ENCODE peak calls at places on chromosomes 12 and 14, in four cellular contexts. One of them, this sample, is unnamed.

GRCh38 chr14:60061371-60061770 is 30.4 kb upstream of the PCNX4 start:
- DNase-seq in HepG2: no peak
- DNase-seq in K562: no peak
- DNase-seq in GM12878: no peak
- DNase-seq in this sample: no peak

GRCh38 chr14:79328863-79329262 is 882.4 kb downstream of the DIO2 start:
- DNase-seq in K562: no peak
- DNase-seq in GM12878: no peak
- DNase-seq in HepG2: no peak
- DNase-seq in this sample: no peak

GRCh38 chr14:63759454-63759853 is 31.6 kb upstream of the SGPP1 start:
- DNase-seq in GM12878: peak
- DNase-seq in HepG2: no peak
- DNase-seq in K562: no peak
- DNase-seq in this sample: no peak

GRCh38 chr14:74942608-74943007 is 12.8 kb downstream of the PGF start:
- DNase-seq in HepG2: no peak
- DNase-seq in K562: no peak
- DNase-seq in GM12878: no peak
- DNase-seq in this sample: no peak

GRCh38 chr12:42364692-42365091 is 38.7 kb downstream of the PPHLN1 start:
- DNase-seq in K562: peak
- DNase-seq in HepG2: no peak
- DNase-seq in GM12878: no peak
- DNase-seq in this sample: peak

GRCh38 chr14:30375280-30375892 is 183.6 kb upstream of the G2E3 start:
- DNase-seq in GM12878: no peak
- DNase-seq in HepG2: peak
- DNase-seq in K562: peak
- DNase-seq in this sample: peak

GRCh38 chr12:67367843-67368242 is 98.7 kb downstream of the CAND1 start:
- DNase-seq in HepG2: no peak
- DNase-seq in GM12878: no peak
- DNase-seq in K562: no peak
- DNase-seq in this sample: no peak

GRCh38 chr14:71583246-71583645 is 349.0 kb upstream of the RGS6 start:
- DNase-seq in HepG2: no peak
- DNase-seq in GM12878: no peak
- DNase-seq in K562: no peak
- DNase-seq in this sample: no peak

GRCh38 chr12:80580254-80580653 is 127.2 kb upstream of the MYF6 start:
- DNase-seq in GM12878: no peak
- DNase-seq in K562: no peak
- DNase-seq in HepG2: no peak
- DNase-seq in this sample: no peak

GRCh38 chr12:78703820-78704525 is 160.6 kb upstream of the SYT1 start:
- DNase-seq in GM12878: no peak
- DNase-seq in HepG2: no peak
- DNase-seq in K562: no peak
- DNase-seq in this sample: no peak

GRCh38 chr14:95562892-95563685 is 28.2 kb downstream of the GLRX5 start:
- DNase-seq in HepG2: peak
- DNase-seq in GM12878: no peak
- DNase-seq in K562: no peak
- DNase-seq in this sample: no peak

GRCh38 chr14:23306113-23306411 is 571 bp upstream of the BCL2L2 start:
- DNase-seq in GM12878: no peak
- DNase-seq in K562: no peak
- DNase-seq in HepG2: no peak
- DNase-seq in this sample: no peak

GRCh38 chr12:16245199-16245598 is 32.3 kb downstream of the SLC15A5 start:
- DNase-seq in GM12878: no peak
- DNase-seq in HepG2: no peak
- DNase-seq in K562: no peak
- DNase-seq in this sample: no peak

GRCh38 chr12:78101181-78101876 is 270.6 kb downstream of the NAV3 start:
- DNase-seq in GM12878: no peak
- DNase-seq in K562: no peak
- DNase-seq in HepG2: no peak
- DNase-seq in this sample: no peak

GRCh38 chr12:52636189-52636588 is 15.8 kb downstream of the KRT2 start:
- DNase-seq in HepG2: no peak
- DNase-seq in GM12878: no peak
- DNase-seq in K562: no peak
- DNase-seq in this sample: no peak

GRCh38 chr14:72892879-72893635 is 844 bp downstream of the DPF3 start:
- DNase-seq in HepG2: no peak
- DNase-seq in K562: peak
- DNase-seq in GM12878: no peak
- DNase-seq in this sample: peak

GRCh38 chr12:24285413-24285812 is 335.9 kb upstream of the SOX5 start:
- DNase-seq in K562: no peak
- DNase-seq in HepG2: no peak
- DNase-seq in GM12878: no peak
- DNase-seq in this sample: no peak

GRCh38 chr12:8834230-8834629 is 11.8 kb downstream of the A2ML1 start:
- DNase-seq in K562: no peak
- DNase-seq in HepG2: no peak
- DNase-seq in GM12878: no peak
- DNase-seq in this sample: no peak

GRCh38 chr14:20434701-20435453 is 1.1 kb downstream of the KLHL33 start:
- DNase-seq in K562: no peak
- DNase-seq in HepG2: no peak
- DNase-seq in GM12878: no peak
- DNase-seq in this sample: peak

GRCh38 chr14:81275995-81276698 is 55.4 kb upstream of the GTF2A1 start:
- DNase-seq in K562: no peak
- DNase-seq in GM12878: no peak
- DNase-seq in HepG2: no peak
- DNase-seq in this sample: no peak

GRCh38 chr14:50667491-50668007 is 557 bp downstream of the SAV1 start:
- DNase-seq in GM12878: no peak
- DNase-seq in K562: peak
- DNase-seq in HepG2: no peak
- DNase-seq in this sample: peak

GRCh38 chr12:115095073-115095748 is 411.2 kb upstream of the TBX3 start:
- DNase-seq in HepG2: no peak
- DNase-seq in GM12878: no peak
- DNase-seq in K562: no peak
- DNase-seq in this sample: no peak

GRCh38 chr14:101537286-101537685 is 24.0 kb upstream of the DIO3 start:
- DNase-seq in HepG2: no peak
- DNase-seq in K562: no peak
- DNase-seq in GM12878: no peak
- DNase-seq in this sample: no peak

GRCh38 chr12:116673713-116674112 is 64.2 kb downstream of the SPRING1 start:
- DNase-seq in K562: peak
- DNase-seq in HepG2: no peak
- DNase-seq in GM12878: no peak
- DNase-seq in this sample: peak

GRCh38 chr12:50848963-50849362 is 6.2 kb downstream of the TMPRSS12 start:
- DNase-seq in K562: no peak
- DNase-seq in GM12878: no peak
- DNase-seq in HepG2: no peak
- DNase-seq in this sample: no peak

GRCh38 chr12:116931665-116932064 is 20.9 kb downstream of the FBXW8 start:
- DNase-seq in K562: no peak
- DNase-seq in HepG2: no peak
- DNase-seq in GM12878: no peak
- DNase-seq in this sample: no peak

DNA sequence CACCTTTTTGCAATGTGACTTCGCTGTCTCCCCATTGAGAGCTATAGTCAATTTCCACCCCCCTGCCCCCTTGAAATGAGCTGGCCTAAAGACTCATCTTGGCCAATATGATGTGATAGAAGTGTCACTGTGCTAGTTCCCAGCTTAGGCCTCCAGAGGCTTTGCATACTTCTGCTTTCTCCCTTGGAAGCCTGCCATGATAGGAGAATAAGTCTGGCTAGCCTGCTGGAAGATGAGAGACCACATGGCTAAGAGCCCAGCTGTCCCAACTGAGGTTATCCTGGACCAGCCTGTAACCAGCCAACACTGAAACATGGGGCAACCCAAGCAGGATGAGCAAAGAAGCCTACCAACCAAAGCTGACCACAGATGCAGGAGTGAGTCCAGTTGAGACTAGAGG is 196.9 kb downstream of the GRIN2B start:
- DNase-seq in K562: no peak
- DNase-seq in HepG2: no peak
- DNase-seq in GM12878: no peak
- DNase-seq in this sample: no peak
- TF ChIP-seq CREM in K562: no peak
- TF ChIP-seq CREM in HepG2: no peak
- TF ChIP-seq CREM in GM12878: no peak
- TF ChIP-seq CREM in this sample: no peak

GRCh38 chr12:30795660-30796507 is 41.1 kb upstream of the CAPRIN2 start:
- DNase-seq in GM12878: no peak
- DNase-seq in HepG2: peak
- DNase-seq in K562: peak
- DNase-seq in this sample: peak
- TF ChIP-seq ATF3 in GM12878: no peak
- TF ChIP-seq ATF3 in HepG2: no peak
- TF ChIP-seq ATF3 in K562: no peak
- TF ChIP-seq ATF3 in this sample: no peak

DNA sequence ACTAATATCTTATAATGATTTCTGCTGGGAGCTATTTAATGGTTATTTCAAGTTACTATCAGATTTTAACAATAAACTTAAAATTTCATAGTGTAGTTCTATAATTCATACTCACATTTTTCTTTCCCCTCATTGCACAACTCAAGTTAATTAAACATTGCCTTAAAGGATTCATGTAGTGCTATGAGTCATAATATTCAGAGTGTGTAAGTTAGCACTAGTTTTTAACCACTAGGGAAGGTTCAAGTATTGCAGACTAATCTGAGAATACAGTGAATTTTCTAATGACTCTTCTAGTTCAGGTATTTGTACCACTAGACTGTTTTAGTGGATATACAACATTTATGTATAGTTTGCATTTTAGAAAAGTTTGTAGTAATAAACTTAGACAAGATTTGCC is 49.9 kb downstream of the FOXA1 start:
- DNase-seq in HepG2: no peak
- DNase-seq in GM12878: no peak
- DNase-seq in K562: no peak
- DNase-seq in this sample: no peak
- TF ChIP-seq CTCF in HepG2: no peak
- TF ChIP-seq CTCF in GM12878: no peak
- TF ChIP-seq CTCF in K562: no peak
- TF ChIP-seq CTCF in this sample: no peak

GRCh38 chr12:53677612-53678133 is 1.8 kb upstream of the ATP5MC2 start:
- DNase-seq in HepG2: no peak
- DNase-seq in K562: no peak
- DNase-seq in GM12878: no peak
- DNase-seq in this sample: no peak

GRCh38 chr12:53670966-53671365 is 4.9 kb downstream of the ATP5MC2 start:
- DNase-seq in HepG2: no peak
- DNase-seq in GM12878: no peak
- DNase-seq in K562: no peak
- DNase-seq in this sample: no peak

GRCh38 chr12:53675701-53676607 is at the start of gene ATP5MC2:
- DNase-seq in K562: peak
- DNase-seq in GM12878: peak
- DNase-seq in HepG2: peak
- DNase-seq in this sample: peak

GRCh38 chr12:53674977-53675700 is 744 bp downstream of the ATP5MC2 start:
- DNase-seq in GM12878: no peak
- DNase-seq in K562: no peak
- DNase-seq in HepG2: no peak
- DNase-seq in this sample: no peak

GRCh38 chr12:53676715-53677611 is 1.1 kb upstream of the ATP5MC2 start:
- DNase-seq in GM12878: no peak
- DNase-seq in K562: no peak
- DNase-seq in HepG2: no peak
- DNase-seq in this sample: peak
- TF ChIP-seq CREM in GM12878: no peak
- TF ChIP-seq CREM in K562: no peak
- TF ChIP-seq CREM in HepG2: no peak
- TF ChIP-seq CREM in this sample: no peak

GRCh38 chr12:124809878-124810277 is 53.8 kb downstream of the SCARB1 start:
- DNase-seq in K562: no peak
- DNase-seq in GM12878: no peak
- DNase-seq in HepG2: no peak
- DNase-seq in this sample: no peak
- TF ChIP-seq ATF3 in K562: no peak
- TF ChIP-seq ATF3 in GM12878: no peak
- TF ChIP-seq ATF3 in HepG2: no peak
- TF ChIP-seq ATF3 in this sample: no peak

This sample was measured in WTC11.